ENCODE peak calls at places on chromosome 19, in four cellular contexts. F is hepatic stellate cell, H is neural crest cell, X is BE2C. E is an unnamed sample.

GRCh38 chr19:1510442-1510806 is 2.4 kb downstream of the ADAMTSL5 start:
- DNase-seq in F (no peak), H (no peak), X (no peak), E (no peak)

GRCh38 chr19:50722248-50723013 is 733 bp upstream of the CLEC11A start:
- DNase-seq in F (no peak), H (no peak), X (no peak), E (no peak)

GRCh38 chr19:21022996-21023395 is 2.5 kb downstream of the ZNF430 start:
- DNase-seq in F (no peak), H (no peak), X (no peak), E (no peak)

GRCh38 chr19:47379398-47379938 is 30.4 kb downstream of the DHX34 start:
- DNase-seq in F (no peak), H (no peak), X (no peak), E (no peak)

GRCh38 chr19:44683434-44684210 is 12.3 kb downstream of the CEACAM19 start:
- DNase-seq in F (no peak), H (no peak), X (no peak), E (no peak)

GRCh38 chr19:32866061-32866460 is 3.5 kb downstream of the SLC7A9 start:
- DNase-seq in F (no peak), H (no peak), X (no peak), E (no peak)

GRCh38 chr19:10104665-10105221 is 1.4 kb upstream of the PPAN start:
- DNase-seq in F (no peak), H (no peak), X (no peak), E (no peak)

GRCh38 chr19:18203408-18203862 is 407 bp downstream of the RAB3A start:
- DNase-seq in F (no peak), H (no peak), X (peak), E (no peak)

GRCh38 chr19:19134687-19135158 is 3.6 kb downstream of the TMEM161A start:
- DNase-seq in F (no peak), H (no peak), X (no peak), E (no peak)

GRCh38 chr19:30629086-30629485 is 256.9 kb downstream of the ZNF536 start:
- DNase-seq in F (no peak), H (no peak), X (no peak), E (no peak)

GRCh38 chr19:18416778-18417249 is 2.4 kb upstream of the SSBP4 start:
- DNase-seq in F (peak), H (peak), X (peak), E (peak)

GRCh38 chr19:43902399-43902798 is 32.7 kb downstream of the ZNF45 start:
- DNase-seq in F (no peak), H (no peak), X (no peak), E (no peak)

GRCh38 chr19:7985481-7985911 is 19.9 kb downstream of the ELAVL1 start:
- DNase-seq in F (no peak), H (no peak), X (no peak), E (no peak)

GRCh38 chr19:7924651-7925170 is 1.2 kb downstream of the CTXN1 start:
- DNase-seq in F (no peak), H (no peak), X (no peak), E (no peak)

GRCh38 chr19:52516191-52516590 is 11.3 kb upstream of the ZNF808 start:
- DNase-seq in F (no peak), H (no peak), X (no peak), E (no peak)

GRCh38 chr19:10228925-10229324 is 2.2 kb downstream of the S1PR2 start:
- DNase-seq in F (peak), H (no peak), X (peak), E (peak)

GRCh38 chr19:33302974-33303790 is 848 bp upstream of the CEBPA start:
- DNase-seq in F (peak), H (peak), X (peak), E (no peak)

GRCh38 chr19:42216653-42217521 is 590 bp downstream of the DEDD2 start:
- DNase-seq in F (peak), H (peak), X (peak), E (peak)

GRCh38 chr19:13832096-13832495 is 36.9 kb downstream of the ZSWIM4 start:
- DNase-seq in F (no peak), H (no peak), X (no peak), E (no peak)

GRCh38 chr19:13861392-13861713 is 15.6 kb upstream of the NANOS3 start:
- DNase-seq in F (no peak), H (no peak), X (no peak), E (no peak)

GRCh38 chr19:40674291-40674690 is 16.2 kb downstream of the NUMBL start:
- DNase-seq in F (no peak), H (no peak), X (no peak), E (no peak)

GRCh38 chr19:45154064-45154827 is 6.5 kb downstream of the NKPD1 start:
- DNase-seq in F (peak), H (no peak), X (peak), E (peak)

GRCh38 chr19:1936430-1936829 is 4.5 kb upstream of the CSNK1G2 start:
- DNase-seq in F (no peak), H (no peak), X (no peak), E (no peak)

GRCh38 chr19:38228491-38229439 is 4.7 kb upstream of the DPF1 start:
- DNase-seq in F (peak), H (peak), X (peak), E (no peak)

GRCh38 chr19:33348301-33349010 is 25.1 kb upstream of the CEBPG start:
- DNase-seq in F (no peak), H (no peak), X (no peak), E (no peak)

GRCh38 chr19:42269518-42270345 is 680 bp downstream of the CIC start:
- DNase-seq in F (no peak), H (no peak), X (no peak), E (no peak)

GRCh38 chr19:11200931-11201330 is 3.6 kb upstream of the KANK2 start:
- DNase-seq in F (no peak), H (no peak), X (no peak), E (no peak)

GRCh38 chr19:11027381-11027780 is 61.9 kb upstream of the LDLR start:
- DNase-seq in F (no peak), H (no peak), X (no peak), E (no peak)

GRCh38 chr19:44712864-44713515 is 14.0 kb downstream of the CEACAM16 start:
- DNase-seq in F (no peak), H (no peak), X (no peak), E (no peak)

E was measured in Caco-2.